ENCODE peak calls at places on chromosomes 5 and 9, in seven cellular contexts. L, Q, I, O, W, P and R are unnamed samples. For H3K4me1 and H3K9me3, the result is how much of the 10 kb centered on the place peaks cover.

GRCh38 chr5:91128604-91129003 is 254.5 kb downstream of the ARRDC3 start:
- DNase-seq in W (no peak), Q (no peak), P (no peak), I (no peak), L (no peak), O (no peak), R (no peak)

GRCh38 chr5:31236339-31236738 is 42.9 kb downstream of the CDH6 start:
- DNase-seq in L (no peak), I (no peak), P (no peak), W (no peak), O (no peak), Q (no peak), R (no peak)

GRCh38 chr5:178426326-178427130 is 163.7 kb downstream of the COL23A1 start:
- DNase-seq in W (no peak), P (no peak), L (no peak), O (no peak), Q (peak), I (peak), R (no peak)

GRCh38 chr5:150133581-150134197 is 22.0 kb downstream of the PDGFRB start:
- DNase-seq in P (peak), W (no peak), I (no peak), Q (no peak), L (no peak), O (no peak), R (no peak)

GRCh38 chr5:112143684-112144083 is 275.4 kb downstream of the EPB41L4A start:
- DNase-seq in L (no peak), O (no peak), P (no peak), Q (no peak), W (no peak), I (no peak), R (no peak)

GRCh38 chr9:22030101-22030598 is 21.0 kb upstream of the CDKN2B start:
- DNase-seq in L (no peak), Q (no peak), W (no peak), I (no peak), O (no peak), P (no peak), R (no peak)

GRCh38 chr5:116442095-116442534 is 132.5 kb downstream of the SEMA6A start:
- DNase-seq in P (no peak), L (no peak), Q (no peak), O (no peak), I (peak), W (no peak), R (peak)

GRCh38 chr9:90805006-90805993 is 3.7 kb downstream of the SYK start:
- DNase-seq in L (no peak), Q (no peak), P (no peak), O (no peak), W (peak), I (peak), R (no peak)

GRCh38 chr9:120411862-120412424 is 168.0 kb downstream of the CDK5RAP2 start:
- DNase-seq in W (no peak), I (no peak), L (no peak), P (no peak), Q (no peak), O (no peak), R (no peak)

GRCh38 chr5:27598576-27598975 is 560.2 kb upstream of the CDH9 start:
- DNase-seq in W (no peak), P (no peak), Q (no peak), O (no peak), I (no peak), L (no peak), R (no peak)

GRCh38 chr9:87711857-87712800 is 13.8 kb upstream of the CTSL start:
- DNase-seq in I (peak), O (no peak), L (peak), W (peak), P (no peak), Q (no peak), R (no peak)

GRCh38 chr9:109417054-109417453 is 81.1 kb downstream of the PTPN3 start:
- DNase-seq in P (no peak), O (no peak), W (no peak), Q (no peak), I (no peak), L (no peak), R (no peak)

GRCh38 chr9:109414125-109414785 is 83.9 kb downstream of the PTPN3 start:
- DNase-seq in P (no peak), O (no peak), L (no peak), Q (no peak), I (no peak), W (no peak), R (no peak)

GRCh38 chr9:109418827-109419226 is 79.3 kb downstream of the PTPN3 start:
- DNase-seq in I (no peak), Q (no peak), O (no peak), P (no peak), L (no peak), W (no peak), R (no peak)

GRCh38 chr9:109417585-109418544 is 80.2 kb downstream of the PTPN3 start:
- DNase-seq in Q (no peak), P (no peak), W (no peak), I (no peak), O (no peak), L (no peak), R (no peak)

DNA sequence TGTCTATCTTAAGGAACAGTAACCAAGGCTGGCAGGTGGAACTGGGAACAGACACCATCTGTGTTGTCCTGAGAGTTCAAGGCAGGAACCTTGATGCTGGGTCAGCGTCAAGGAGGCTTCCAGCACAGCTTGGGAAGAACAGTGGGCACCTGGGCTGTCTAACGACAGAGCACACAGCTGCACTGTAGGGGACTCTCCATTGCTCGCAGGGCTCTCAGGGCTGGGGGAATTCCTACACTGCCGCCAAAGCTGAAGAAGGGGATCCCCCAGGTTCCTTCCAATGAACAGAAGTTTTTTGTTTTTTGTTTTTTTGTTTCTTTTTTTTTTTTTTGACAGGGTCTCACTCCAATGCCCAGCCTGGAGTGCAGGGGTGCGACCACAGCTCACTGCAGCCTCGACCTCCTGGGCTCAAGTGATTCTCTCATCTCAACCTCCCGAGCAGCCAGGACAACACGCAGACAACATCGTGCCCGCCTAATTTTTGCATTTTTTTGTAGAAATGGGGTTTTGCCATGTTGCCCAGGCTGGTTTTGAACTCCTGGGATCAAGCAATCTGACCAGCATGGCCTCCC is 81.9 kb downstream of the PTPN3 start:
- DNase-seq in O (no peak), Q (no peak), W (no peak), P (no peak), L (no peak), I (no peak), R (no peak)
- TF ChIP-seq EP300 in O (no peak), Q (no peak), W (no peak), P (no peak), L (no peak), I (no peak), R (no peak)

GRCh38 chr5:157514974-157515373 is 55.0 kb downstream of the NIPAL4 start:
- DNase-seq in Q (no peak), I (no peak), O (no peak), P (no peak), W (no peak), L (no peak), R (no peak)
- H3K4me1 ChIP-seq in Q (under half), I (under half), O (half or more), P (under half), W (under half), L (under half), R (under half)

DNA sequence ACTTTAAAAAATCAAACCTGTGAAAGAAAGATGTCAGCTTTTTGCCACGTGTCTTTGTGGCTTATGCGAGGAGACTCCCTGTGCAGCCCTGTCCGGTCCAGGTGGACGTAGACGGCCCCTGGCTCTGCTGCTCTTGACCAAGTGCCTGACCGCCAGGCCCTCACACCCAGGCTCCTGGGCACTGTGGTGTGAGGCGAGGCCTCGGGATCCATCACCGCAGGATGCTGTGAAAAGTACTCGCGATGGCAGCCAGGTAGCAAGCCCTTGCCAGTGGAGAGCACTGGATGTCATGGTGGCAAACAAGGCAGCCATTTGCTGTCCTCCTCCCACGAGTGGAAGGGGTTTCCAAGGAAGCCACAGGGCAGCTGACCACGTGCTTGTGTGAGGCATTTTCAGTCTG is 245.1 kb downstream of the CACNA1B start:
- DNase-seq in I (no peak), Q (no peak), L (no peak), W (no peak), O (no peak), P (no peak), R (peak)
- H3K9me3 ChIP-seq in I (under half), Q (under half), L (under half), W (under half), O (under half), P (under half), R (under half)

GRCh38 chr5:157761690-157762611 is 18.4 kb downstream of the LSM11 start:
- DNase-seq in L (peak), P (no peak), I (peak), O (no peak), W (peak), Q (no peak), R (peak)
- TF ChIP-seq EP300 in L (no peak), P (no peak), I (no peak), O (no peak), W (no peak), Q (no peak), R (no peak)

GRCh38 chr5:119470851-119471451 is 18.7 kb downstream of the HSD17B4 start:
- DNase-seq in L (no peak), O (no peak), P (no peak), Q (no peak), I (no peak), W (peak), R (no peak)

GRCh38 chr5:119478781-119479180 is 26.5 kb downstream of the HSD17B4 start:
- DNase-seq in Q (no peak), W (no peak), L (no peak), P (no peak), O (no peak), I (no peak), R (no peak)

GRCh38 chr5:119473241-119473640 is 20.9 kb downstream of the HSD17B4 start:
- DNase-seq in L (no peak), W (no peak), P (no peak), Q (no peak), I (no peak), O (no peak), R (no peak)

GRCh38 chr5:119476341-119476740 is 24.0 kb downstream of the HSD17B4 start:
- DNase-seq in Q (no peak), O (no peak), I (no peak), P (no peak), L (no peak), W (no peak), R (no peak)
- H3K4me1 ChIP-seq in Q (under half), O (under half), I (under half), P (under half), L (under half), W (under half), R (under half)

GRCh38 chr9:105070176-105070575 is 142.2 kb upstream of the ABCA1 start:
- DNase-seq in L (no peak), P (no peak), W (no peak), O (no peak), Q (no peak), I (no peak), R (no peak)
- H3K9me3 ChIP-seq in L (under half), P (under half), W (under half), O (under half), Q (under half), I (under half), R (under half)

GRCh38 chr9:77099388-77099787 is 77.9 kb upstream of the VPS13A start:
- DNase-seq in L (no peak), I (no peak), Q (no peak), O (no peak), W (no peak), P (no peak), R (no peak)
- TF ChIP-seq EP300 in L (no peak), I (no peak), Q (no peak), O (no peak), W (no peak), P (no peak), R (no peak)

GRCh38 chr9:33159760-33160127 is 7.4 kb downstream of the B4GALT1 start:
- DNase-seq in Q (no peak), P (no peak), W (no peak), L (no peak), O (no peak), I (peak), R (no peak)

GRCh38 chr9:33155393-33155792 is 11.7 kb downstream of the B4GALT1 start:
- DNase-seq in P (no peak), Q (no peak), L (no peak), O (peak), I (no peak), W (no peak), R (no peak)

GRCh38 chr9:33159058-33159759 is 7.9 kb downstream of the B4GALT1 start:
- DNase-seq in P (peak), W (peak), Q (peak), L (no peak), O (peak), I (no peak), R (peak)

GRCh38 chr9:33158555-33159057 is 8.5 kb downstream of the B4GALT1 start:
- DNase-seq in P (no peak), O (no peak), W (no peak), L (no peak), I (no peak), Q (no peak), R (no peak)

GRCh38 chr9:33157960-33158359 is 9.2 kb downstream of the B4GALT1 start:
- DNase-seq in Q (no peak), L (no peak), P (no peak), W (no peak), O (no peak), I (no peak), R (no peak)
- H3K4me1 ChIP-seq in Q (half or more), L (half or more), P (under half), W (under half), O (half or more), I (half or more), R (half or more)